ENCODE peak calls at places on chromosomes 5 and 9, in five cellular contexts. Y is RKO, Q is anterior cingulate cortex, D is GM19239, L is HFFc6. O is an unnamed sample.

GRCh38 chr5:151115272-151115905 is 34.6 kb upstream of the TNIP1 start:
- DNase-seq in Y (peak; percentile 59), Q (peak; percentile 76), D (peak; percentile 61), L (peak; percentile 56), O (peak; percentile 44)

GRCh38 chr5:139637438-139638089 is 10.6 kb upstream of the CXXC5 start:
- DNase-seq in Y (no peak), Q (peak; percentile 62), D (peak; percentile 65), L (peak; percentile 67), O (peak; percentile 79)

GRCh38 chr9:136570916-136571315 is 25.1 kb upstream of the NOTCH1 start:
- DNase-seq in Y (no peak), Q (no peak), D (no peak), L (no peak), O (no peak)

GRCh38 chr5:150502106-150502505 is 5.8 kb upstream of the NDST1 start:
- DNase-seq in Y (no peak), Q (no peak), D (no peak), L (no peak), O (no peak)

GRCh38 chr9:21777701-21778100 is 24.7 kb upstream of the MTAP start:
- DNase-seq in Y (no peak), Q (no peak), D (no peak), L (peak; percentile 79), O (no peak)

GRCh38 chr5:71757590-71758543 is 38.8 kb downstream of the CARTPT start:
- DNase-seq in Y (peak; percentile 89), Q (peak; percentile 62), D (peak; percentile 20), L (peak; percentile 49), O (peak; percentile 70)

GRCh38 chr5:98975223-98975622 is 46.4 kb upstream of the CHD1 start:
- DNase-seq in Y (no peak), Q (no peak), D (no peak), L (no peak), O (no peak)

GRCh38 chr9:114853071-114853865 is 47.4 kb upstream of the TNFSF15 start:
- DNase-seq in Y (no peak), Q (no peak), D (no peak), L (no peak), O (no peak)

GRCh38 chr9:127980056-127980705 is 608 bp downstream of the EEIG1 start:
- DNase-seq in Y (peak; percentile 68), Q (no peak), D (no peak), L (no peak), O (no peak)

GRCh38 chr5:153555420-153556114 is 65.1 kb downstream of the GRIA1 start:
- DNase-seq in Y (no peak), Q (no peak), D (no peak), L (no peak), O (no peak)

GRCh38 chr5:43401827-43402226 is 10.4 kb downstream of the CCL28 start:
- DNase-seq in Y (peak; percentile 57), Q (no peak), D (no peak), L (peak; percentile 42), O (no peak)

GRCh38 chr5:135181653-135182052 is 147.6 kb upstream of the PITX1 start:
- DNase-seq in Y (no peak), Q (no peak), D (no peak), L (no peak), O (no peak)

GRCh38 chr5:58759745-58760144 is 176.9 kb downstream of the RAB3C start:
- DNase-seq in Y (no peak), Q (no peak), D (peak; percentile 9), L (no peak), O (no peak)

GRCh38 chr5:160097981-160098380 is 21.3 kb downstream of the PWWP2A start:
- DNase-seq in Y (no peak), Q (no peak), D (no peak), L (no peak), O (no peak)

GRCh38 chr5:54766748-54767147 is 218.6 kb downstream of the ESM1 start:
- DNase-seq in Y (no peak), Q (no peak), D (no peak), L (no peak), O (no peak)

GRCh38 chr9:99905833-99906402 is 536 bp upstream of the STX17 start:
- DNase-seq in Y (peak; percentile 45), Q (no peak), D (no peak), L (peak; percentile 16), O (no peak)

GRCh38 chr9:98074119-98074990 is 17.8 kb downstream of the NANS start:
- DNase-seq in Y (peak; percentile 71), Q (peak; percentile 30), D (peak; percentile 59), L (peak; percentile 47), O (peak; percentile 17)

GRCh38 chr5:72159501-72159911 is 52.2 kb downstream of the MAP1B start:
- DNase-seq in Y (no peak), Q (no peak), D (no peak), L (peak; percentile 38), O (no peak)

GRCh38 chr5:108036484-108036883 is 345.4 kb downstream of the FBXL17 start:
- DNase-seq in Y (no peak), Q (no peak), D (no peak), L (no peak), O (no peak)

GRCh38 chr5:140346348-140347221 is at the start of gene HBEGF:
- DNase-seq in Y (peak; percentile 84), Q (peak; percentile 71), D (peak; percentile 68), L (peak; percentile 46), O (peak; percentile 81)

GRCh38 chr5:175709276-175709781 is 51.5 kb downstream of the HRH2 start:
- DNase-seq in Y (no peak), Q (no peak), D (no peak), L (no peak), O (no peak)

GRCh38 chr5:170986598-170986997 is 124.8 kb downstream of the RANBP17 start:
- DNase-seq in Y (peak; percentile 63), Q (no peak), D (no peak), L (peak; percentile 44), O (peak; percentile 22)

GRCh38 chr5:179998485-179998884 is 73.1 kb downstream of the RNF130 start:
- DNase-seq in Y (no peak), Q (no peak), D (no peak), L (no peak), O (no peak)

GRCh38 chr9:133655701-133656100 is 19.5 kb downstream of the DBH start:
- DNase-seq in Y (no peak), Q (no peak), D (no peak), L (no peak), O (no peak)

GRCh38 chr9:89658401-89658800 is 53.6 kb downstream of the GADD45G start:
- DNase-seq in Y (no peak), Q (no peak), D (no peak), L (no peak), O (no peak)

GRCh38 chr9:84750152-84750865 is 80.8 kb downstream of the NTRK2 start:
- DNase-seq in Y (no peak), Q (no peak), D (no peak), L (peak; percentile 22), O (no peak)

GRCh38 chr5:10381805-10382204 is 28.3 kb downstream of the MARCHF6 start:
- DNase-seq in Y (no peak), Q (no peak), D (no peak), L (no peak), O (no peak)

GRCh38 chr9:131608469-131609115 is 63.3 kb downstream of the PRRT1B start:
- DNase-seq in Y (no peak), Q (peak; percentile 55), D (no peak), L (peak; percentile 86), O (no peak)